ENCODE peak calls at places on chromosomes 1 and 21, in four cellular contexts. One of them, this sample, is unnamed.

GRCh38 chr21:21831036-21831435 is 832.8 kb downstream of the NCAM2 start:
- DNase-seq in suprapubic skin: no peak
- DNase-seq in SK-N-SH: no peak
- DNase-seq in upper lobe of left lung: peak
- DNase-seq in this sample: no peak

GRCh38 chr1:245404952-245405351 is 250.2 kb downstream of the KIF26B start:
- DNase-seq in suprapubic skin: no peak
- DNase-seq in SK-N-SH: peak
- DNase-seq in upper lobe of left lung: no peak
- DNase-seq in this sample: no peak

GRCh38 chr21:31780944-31781343 is 49.0 kb upstream of the SCAF4 start:
- DNase-seq in suprapubic skin: no peak
- DNase-seq in SK-N-SH: no peak
- DNase-seq in upper lobe of left lung: no peak
- DNase-seq in this sample: no peak

GRCh38 chr1:68827261-68827660 is 330.4 kb upstream of the DEPDC1 start:
- DNase-seq in suprapubic skin: no peak
- DNase-seq in SK-N-SH: no peak
- DNase-seq in upper lobe of left lung: no peak
- DNase-seq in this sample: no peak

GRCh38 chr1:53430256-53430655 is 28.9 kb upstream of the DMRTB1 start:
- DNase-seq in suprapubic skin: no peak
- DNase-seq in SK-N-SH: no peak
- DNase-seq in upper lobe of left lung: no peak
- DNase-seq in this sample: no peak

GRCh38 chr1:201191723-201192477 is 1.3 kb downstream of the IGFN1 start:
- DNase-seq in suprapubic skin: no peak
- DNase-seq in SK-N-SH: no peak
- DNase-seq in upper lobe of left lung: peak
- DNase-seq in this sample: no peak

GRCh38 chr1:203302894-203303293 is 2.4 kb upstream of the BTG2 start:
- DNase-seq in suprapubic skin: no peak
- DNase-seq in SK-N-SH: no peak
- DNase-seq in upper lobe of left lung: no peak
- DNase-seq in this sample: no peak

GRCh38 chr1:109241841-109242301 is 7.5 kb upstream of the CELSR2 start:
- DNase-seq in suprapubic skin: no peak
- DNase-seq in SK-N-SH: no peak
- DNase-seq in upper lobe of left lung: no peak
- DNase-seq in this sample: peak

GRCh38 chr1:178465011-178465410 is 31.8 kb downstream of the CLEC20A start:
- DNase-seq in suprapubic skin: no peak
- DNase-seq in SK-N-SH: no peak
- DNase-seq in upper lobe of left lung: no peak
- DNase-seq in this sample: no peak

GRCh38 chr1:45016767-45017166 is 4.7 kb downstream of the UROD start:
- DNase-seq in suprapubic skin: no peak
- DNase-seq in SK-N-SH: no peak
- DNase-seq in upper lobe of left lung: no peak
- DNase-seq in this sample: peak

GRCh38 chr1:117630423-117630998 is 24.7 kb downstream of the TENT5C start:
- DNase-seq in suprapubic skin: peak
- DNase-seq in SK-N-SH: no peak
- DNase-seq in upper lobe of left lung: no peak
- DNase-seq in this sample: no peak

GRCh38 chr1:14067686-14068085 is 367.7 kb downstream of the PRDM2 start:
- DNase-seq in suprapubic skin: no peak
- DNase-seq in SK-N-SH: no peak
- DNase-seq in upper lobe of left lung: no peak
- DNase-seq in this sample: peak

GRCh38 chr1:150813028-150813707 is 5.1 kb upstream of the CTSK start:
- DNase-seq in suprapubic skin: peak
- DNase-seq in SK-N-SH: peak
- DNase-seq in upper lobe of left lung: no peak
- DNase-seq in this sample: no peak

GRCh38 chr1:18951818-18952391 is 4.6 kb downstream of the IFFO2 start:
- DNase-seq in suprapubic skin: no peak
- DNase-seq in SK-N-SH: no peak
- DNase-seq in upper lobe of left lung: peak
- DNase-seq in this sample: no peak

GRCh38 chr1:41811051-41811795 is 107.5 kb downstream of the HIVEP3 start:
- DNase-seq in suprapubic skin: no peak
- DNase-seq in SK-N-SH: no peak
- DNase-seq in upper lobe of left lung: no peak
- DNase-seq in this sample: no peak

GRCh38 chr1:209266590-209267172 is 316.8 kb upstream of the CAMK1G start:
- DNase-seq in suprapubic skin: no peak
- DNase-seq in SK-N-SH: no peak
- DNase-seq in upper lobe of left lung: no peak
- DNase-seq in this sample: peak

GRCh38 chr1:56525463-56526155 is 53.8 kb downstream of the PLPP3 start:
- DNase-seq in suprapubic skin: no peak
- DNase-seq in SK-N-SH: no peak
- DNase-seq in upper lobe of left lung: no peak
- DNase-seq in this sample: no peak

GRCh38 chr1:220770245-220770913 is 16.3 kb upstream of the MTARC1 start:
- DNase-seq in suprapubic skin: no peak
- DNase-seq in SK-N-SH: no peak
- DNase-seq in upper lobe of left lung: no peak
- DNase-seq in this sample: no peak

GRCh38 chr1:231965615-231966014 is 339.0 kb downstream of the DISC1 start:
- DNase-seq in suprapubic skin: no peak
- DNase-seq in SK-N-SH: no peak
- DNase-seq in upper lobe of left lung: no peak
- DNase-seq in this sample: no peak

GRCh38 chr1:16352842-16353535 is 709 bp upstream of the FBXO42 start:
- DNase-seq in suprapubic skin: no peak
- DNase-seq in SK-N-SH: no peak
- DNase-seq in upper lobe of left lung: no peak
- DNase-seq in this sample: no peak

GRCh38 chr21:26597023-26597422 is 23.9 kb upstream of the CYYR1 start:
- DNase-seq in suprapubic skin: no peak
- DNase-seq in SK-N-SH: no peak
- DNase-seq in upper lobe of left lung: no peak
- DNase-seq in this sample: no peak

GRCh38 chr21:43975469-43976098 is 36.5 kb upstream of the TRAPPC10 start:
- DNase-seq in suprapubic skin: no peak
- DNase-seq in SK-N-SH: peak
- DNase-seq in upper lobe of left lung: peak
- DNase-seq in this sample: peak

GRCh38 chr1:46622341-46622740 is 5.7 kb upstream of the MOB3C start:
- DNase-seq in suprapubic skin: no peak
- DNase-seq in SK-N-SH: no peak
- DNase-seq in upper lobe of left lung: no peak
- DNase-seq in this sample: no peak

GRCh38 chr1:9167638-9168037 is 38.7 kb upstream of the GPR157 start:
- DNase-seq in suprapubic skin: no peak
- DNase-seq in SK-N-SH: no peak
- DNase-seq in upper lobe of left lung: no peak
- DNase-seq in this sample: no peak

GRCh38 chr1:31064685-31065309 is 720 bp downstream of the PUM1 start:
- DNase-seq in suprapubic skin: no peak
- DNase-seq in SK-N-SH: peak
- DNase-seq in upper lobe of left lung: no peak
- DNase-seq in this sample: no peak

GRCh38 chr21:15051652-15052554 is 12.9 kb downstream of the NRIP1 start:
- DNase-seq in suprapubic skin: no peak
- DNase-seq in SK-N-SH: no peak
- DNase-seq in upper lobe of left lung: no peak
- DNase-seq in this sample: no peak

GRCh38 chr1:3924871-3925655 is 25.0 kb upstream of the C1orf174 start:
- DNase-seq in suprapubic skin: no peak
- DNase-seq in SK-N-SH: no peak
- DNase-seq in upper lobe of left lung: peak
- DNase-seq in this sample: no peak

GRCh38 chr21:16082038-16082816 is 352.4 kb downstream of the USP25 start:
- DNase-seq in suprapubic skin: no peak
- DNase-seq in SK-N-SH: no peak
- DNase-seq in upper lobe of left lung: no peak
- DNase-seq in this sample: no peak

GRCh38 chr1:97904528-97904927 is 16.3 kb downstream of the DPYD start:
- DNase-seq in suprapubic skin: no peak
- DNase-seq in SK-N-SH: no peak
- DNase-seq in upper lobe of left lung: no peak
- DNase-seq in this sample: no peak

GRCh38 chr1:180117764-180118116 is 36.9 kb upstream of the QSOX1 start:
- DNase-seq in suprapubic skin: no peak
- DNase-seq in SK-N-SH: no peak
- DNase-seq in upper lobe of left lung: no peak
- DNase-seq in this sample: no peak

GRCh38 chr1:194295690-194296089 is 1109.3 kb upstream of the B3GALT2 start:
- DNase-seq in suprapubic skin: no peak
- DNase-seq in SK-N-SH: no peak
- DNase-seq in upper lobe of left lung: no peak
- DNase-seq in this sample: no peak

GRCh38 chr1:215287362-215287761 is 204.8 kb downstream of the KCNK2 start:
- DNase-seq in suprapubic skin: no peak
- DNase-seq in SK-N-SH: no peak
- DNase-seq in upper lobe of left lung: no peak
- DNase-seq in this sample: no peak

GRCh38 chr1:152481869-152482664 is 28.5 kb upstream of the LCE5A start:
- DNase-seq in suprapubic skin: no peak
- DNase-seq in SK-N-SH: no peak
- DNase-seq in upper lobe of left lung: no peak
- DNase-seq in this sample: peak

GRCh38 chr1:2108213-2108876 is 58.1 kb downstream of the PRKCZ start:
- DNase-seq in suprapubic skin: no peak
- DNase-seq in SK-N-SH: peak
- DNase-seq in upper lobe of left lung: peak
- DNase-seq in this sample: no peak
- TF ChIP-seq CTCF in suprapubic skin: no peak
- TF ChIP-seq CTCF in SK-N-SH: peak
- TF ChIP-seq CTCF in upper lobe of left lung: no peak
- TF ChIP-seq CTCF in this sample: peak

GRCh38 chr1:172916126-172916525 is 134.6 kb downstream of the TNFSF18 start:
- DNase-seq in suprapubic skin: no peak
- DNase-seq in SK-N-SH: no peak
- DNase-seq in upper lobe of left lung: no peak
- DNase-seq in this sample: no peak

GRCh38 chr1:172914517-172915144 is 136.1 kb downstream of the TNFSF18 start:
- DNase-seq in suprapubic skin: no peak
- DNase-seq in SK-N-SH: no peak
- DNase-seq in upper lobe of left lung: no peak
- DNase-seq in this sample: no peak

GRCh38 chr1:172915276-172915675 is 135.5 kb downstream of the TNFSF18 start:
- DNase-seq in suprapubic skin: no peak
- DNase-seq in SK-N-SH: no peak
- DNase-seq in upper lobe of left lung: no peak
- DNase-seq in this sample: no peak

GRCh38 chr1:172917972-172918371 is 132.8 kb downstream of the TNFSF18 start:
- DNase-seq in suprapubic skin: no peak
- DNase-seq in SK-N-SH: no peak
- DNase-seq in upper lobe of left lung: no peak
- DNase-seq in this sample: no peak

GRCh38 chr1:172918478-172918877 is 132.3 kb downstream of the TNFSF18 start:
- DNase-seq in suprapubic skin: no peak
- DNase-seq in SK-N-SH: no peak
- DNase-seq in upper lobe of left lung: no peak
- DNase-seq in this sample: no peak
- TF ChIP-seq POLR2AphosphoS5 in suprapubic skin: no peak
- TF ChIP-seq POLR2AphosphoS5 in SK-N-SH: no peak
- TF ChIP-seq POLR2AphosphoS5 in upper lobe of left lung: no peak
- TF ChIP-seq POLR2AphosphoS5 in this sample: no peak

GRCh38 chr1:1972976-1973715 is 30.4 kb downstream of the CFAP74 start:
- DNase-seq in suprapubic skin: no peak
- DNase-seq in SK-N-SH: no peak
- DNase-seq in upper lobe of left lung: peak
- DNase-seq in this sample: no peak

GRCh38 chr1:1976031-1976430 is 27.6 kb downstream of the CFAP74 start:
- DNase-seq in suprapubic skin: no peak
- DNase-seq in SK-N-SH: no peak
- DNase-seq in upper lobe of left lung: peak
- DNase-seq in this sample: no peak

GRCh38 chr1:1974834-1975233 is 28.8 kb downstream of the CFAP74 start:
- DNase-seq in suprapubic skin: no peak
- DNase-seq in SK-N-SH: no peak
- DNase-seq in upper lobe of left lung: peak
- DNase-seq in this sample: no peak

GRCh38 chr1:1975535-1975934 is 28.1 kb downstream of the CFAP74 start:
- DNase-seq in suprapubic skin: no peak
- DNase-seq in SK-N-SH: no peak
- DNase-seq in upper lobe of left lung: no peak
- DNase-seq in this sample: no peak

DNA sequence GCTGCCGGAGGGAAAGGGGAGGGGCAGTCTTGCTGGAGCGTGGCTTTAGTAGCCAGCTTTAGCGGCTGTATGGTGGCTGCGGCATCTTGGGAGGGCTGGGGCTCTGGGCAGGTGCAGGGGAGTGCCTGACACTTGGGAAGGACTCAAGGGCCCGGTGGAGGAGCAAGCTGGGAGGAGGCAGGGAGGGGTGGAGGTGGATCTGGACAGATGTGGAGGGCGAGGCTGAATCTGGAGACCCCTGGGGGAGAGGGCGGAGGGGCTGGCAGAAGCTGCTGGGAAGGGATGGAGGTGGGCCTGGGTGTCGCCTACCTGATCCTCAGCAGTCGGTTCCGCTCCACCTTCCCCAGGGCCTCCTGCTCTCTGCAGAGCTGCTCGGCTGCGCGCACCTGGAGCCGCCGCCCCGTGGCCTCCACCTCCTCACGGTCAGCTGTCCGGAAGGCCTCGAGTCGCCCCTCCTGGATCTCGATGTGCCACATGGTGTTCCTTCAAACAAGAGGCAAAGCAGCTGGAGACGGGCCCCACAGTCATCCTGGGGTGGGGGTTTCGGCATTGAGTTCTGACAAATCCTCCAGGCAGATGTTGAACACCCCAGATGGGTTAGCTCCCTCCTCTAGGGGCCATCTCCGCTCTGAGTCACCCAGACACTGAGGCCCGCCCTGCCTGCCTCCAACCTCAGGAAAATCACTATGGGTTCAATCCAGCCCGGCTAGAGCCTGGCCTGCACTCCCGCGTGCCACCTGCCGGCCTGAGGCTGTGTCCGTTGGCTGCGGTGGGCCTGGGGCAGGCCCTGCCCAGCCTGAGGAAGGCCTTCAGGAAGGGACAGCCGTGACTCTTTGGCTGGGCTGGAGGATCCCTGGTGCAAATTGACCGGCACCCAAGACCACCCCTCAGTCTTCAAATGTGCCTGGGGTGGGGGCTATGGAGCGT is 29.6 kb downstream of the CFAP74 start:
- DNase-seq in suprapubic skin: no peak
- DNase-seq in SK-N-SH: no peak
- DNase-seq in upper lobe of left lung: peak
- DNase-seq in this sample: no peak
- TF ChIP-seq CTCF in suprapubic skin: no peak
- TF ChIP-seq CTCF in SK-N-SH: no peak
- TF ChIP-seq CTCF in upper lobe of left lung: no peak
- TF ChIP-seq CTCF in this sample: no peak

GRCh38 chr21:33360871-33361602 is 36.3 kb downstream of the IFNAR1 start:
- DNase-seq in suprapubic skin: peak
- DNase-seq in SK-N-SH: peak
- DNase-seq in upper lobe of left lung: no peak
- DNase-seq in this sample: peak
- TF ChIP-seq POLR2AphosphoS5 in suprapubic skin: no peak
- TF ChIP-seq POLR2AphosphoS5 in SK-N-SH: no peak
- TF ChIP-seq POLR2AphosphoS5 in upper lobe of left lung: peak
- TF ChIP-seq POLR2AphosphoS5 in this sample: peak